ENCODE peak calls at places on chromosomes 4 and X, in four cellular contexts. X is caudate nucleus, O is HT-29, L is neuronal stem cell. D is an unnamed sample.
A peak's percentile ranks its signal among the peaks of the same experiment; 100 is the strongest.

GRCh38 chr4:76744253-76744921 is 153.6 kb downstream of the SOWAHB start:
- DNase-seq in X (no peak), O (no peak), L (no peak), D (no peak)

GRCh38 chrX:17405225-17405969 is 30.4 kb downstream of the NHS start:
- DNase-seq in X (no peak), O (peak; percentile 74), L (no peak), D (peak; percentile 20)

GRCh38 chr4:14887842-14888433 is 114.3 kb upstream of the CPEB2 start:
- DNase-seq in X (no peak), O (no peak), L (no peak), D (no peak)

GRCh38 chrX:119427024-119427794 is 28.1 kb downstream of the SLC25A43 start:
- DNase-seq in X (no peak), O (no peak), L (no peak), D (no peak)

GRCh38 chr4:1192493-1193205 is 20.3 kb upstream of the SPON2 start:
- DNase-seq in X (no peak), O (no peak), L (no peak), D (peak; percentile 4)

GRCh38 chr4:1898007-1898406 is 26.8 kb downstream of the NSD2 start:
- DNase-seq in X (no peak), O (no peak), L (no peak), D (no peak)

GRCh38 chr4:165210566-165210965 is 3.2 kb downstream of the KLHL2 start:
- DNase-seq in X (no peak), O (peak; percentile 43), L (no peak), D (no peak)

GRCh38 chr4:77159798-77160197 is 2.8 kb downstream of the CCNG2 start:
- DNase-seq in X (no peak), O (no peak), L (no peak), D (no peak)

GRCh38 chr4:105061136-105061696 is 85.5 kb upstream of the TET2 start:
- DNase-seq in X (no peak), O (no peak), L (peak; percentile 20), D (no peak)

GRCh38 chr4:173990879-173991231 is 292.6 kb downstream of the FBXO8 start:
- DNase-seq in X (no peak), O (no peak), L (no peak), D (peak; percentile 61)

GRCh38 chrX:119145241-119145653 is 17.6 kb upstream of the KIAA1210 start:
- DNase-seq in X (no peak), O (peak; percentile 28), L (no peak), D (peak; percentile 26)

GRCh38 chrX:149522914-149523313 is 17.8 kb upstream of the IDS start:
- DNase-seq in X (no peak), O (peak; percentile 84), L (no peak), D (peak; percentile 35)

GRCh38 chrX:71815906-71816156 is 52.7 kb downstream of the CXorf49B start:
- DNase-seq in X (no peak), O (no peak), L (no peak), D (no peak)

GRCh38 chr4:7073526-7074390 is 5.9 kb upstream of the GRPEL1 start:
- DNase-seq in X (no peak), O (peak; percentile 79), L (peak; percentile 69), D (peak; percentile 56)

GRCh38 chr4:99202536-99202935 is 16.5 kb downstream of the ADH6 start:
- DNase-seq in X (no peak), O (no peak), L (no peak), D (no peak)

GRCh38 chrX:68455151-68455510 is 21.8 kb upstream of the OPHN1 start:
- DNase-seq in X (no peak), O (no peak), L (no peak), D (no peak)

GRCh38 chr4:41360214-41360910 is 103.6 kb downstream of the UCHL1 start:
- DNase-seq in X (peak; percentile 28), O (peak; percentile 76), L (peak; percentile 74), D (peak; percentile 82)

GRCh38 chr4:65791807-65792308 is 121.6 kb upstream of the EPHA5 start:
- DNase-seq in X (no peak), O (no peak), L (peak; percentile 6), D (peak; percentile 10)

GRCh38 chr4:147717878-147718277 is 14.0 kb upstream of the ARHGAP10 start:
- DNase-seq in X (no peak), O (no peak), L (no peak), D (no peak)

GRCh38 chr4:156830356-156830755 is 141.2 kb downstream of the PDGFC start:
- DNase-seq in X (no peak), O (no peak), L (no peak), D (no peak)

GRCh38 chrX:119529355-119530276 is 35.6 kb downstream of the STEEP1 start:
- DNase-seq in X (no peak), O (no peak), L (no peak), D (no peak)

GRCh38 chrX:112761239-112762207 is 79.1 kb downstream of the AMOT start:
- DNase-seq in X (no peak), O (no peak), L (no peak), D (no peak)

GRCh38 chr4:100827756-100828155 is 309.9 kb upstream of the EMCN start:
- DNase-seq in X (no peak), O (no peak), L (no peak), D (no peak)

GRCh38 chr4:150960818-150961217 is 54.3 kb downstream of the LRBA start:
- DNase-seq in X (no peak), O (no peak), L (no peak), D (peak; percentile 23)

GRCh38 chr4:165439981-165440380 is 61.2 kb downstream of the CPE start:
- DNase-seq in X (no peak), O (no peak), L (no peak), D (no peak)

GRCh38 chr4:74446896-74447295 is 2.0 kb downstream of the AREG start:
- DNase-seq in X (no peak), O (peak; percentile 54), L (no peak), D (no peak)

GRCh38 chrX:2342878-2343277 is 157.9 kb downstream of the DHRSX start:
- DNase-seq in X (no peak), O (no peak), L (no peak), D (no peak)

GRCh38 chr4:184389978-184390518 is 84.3 kb downstream of the IRF2 start:
- DNase-seq in X (no peak), O (no peak), L (peak; percentile 55), D (no peak)

GRCh38 chrX:79530310-79531108 is 163.4 kb upstream of the ITM2A start:
- DNase-seq in X (no peak), O (no peak), L (no peak), D (no peak)

GRCh38 chr4:145625677-145626622 is 6.8 kb downstream of the MMAA start:
- DNase-seq in X (no peak), O (no peak), L (no peak), D (no peak)

GRCh38 chr4:147843162-147843561 is 111.3 kb downstream of the ARHGAP10 start:
- DNase-seq in X (no peak), O (peak; percentile 67), L (no peak), D (peak; percentile 63)

GRCh38 chr4:26020083-26020668 is 106.2 kb downstream of the SMIM20 start:
- DNase-seq in X (no peak), O (no peak), L (no peak), D (peak; percentile 27)

GRCh38 chr4:4200624-4201023 is 26.1 kb downstream of the OTOP1 start:
- DNase-seq in X (no peak), O (no peak), L (no peak), D (no peak)

GRCh38 chrX:130125090-130125489 is 14.8 kb upstream of the ELF4 start:
- DNase-seq in X (no peak), O (no peak), L (no peak), D (peak; percentile 51)

GRCh38 chrX:11525685-11526084 is 140.0 kb downstream of the ARHGAP6 start:
- DNase-seq in X (no peak), O (no peak), L (no peak), D (no peak)

GRCh38 chrX:346034-346813 is 27.6 kb upstream of the GTPBP6 start:
- DNase-seq in X (no peak), O (no peak), L (no peak), D (no peak)

GRCh38 chr4:165207431-165208321 is at the start of gene KLHL2:
- DNase-seq in X (peak; percentile 7), O (peak; percentile 53), L (peak; percentile 73), D (peak; percentile 91)

GRCh38 chrX:16931371-16931770 is 15.1 kb upstream of the REPS2 start:
- DNase-seq in X (no peak), O (no peak), L (no peak), D (peak; percentile 5)

D was measured in hepatocyte.